ENCODE peak calls at places on chromosomes 3 and 15, in four cellular contexts. W, U, H and C are unnamed samples.

GRCh38 chr3:152448091-152448490 is 179.4 kb downstream of the MBNL1 start:
- DNase-seq in W (no peak), U (no peak), H (no peak), C (no peak)

GRCh38 chr15:28114114-28114455 is 15.0 kb upstream of the OCA2 start:
- DNase-seq in W (no peak), U (no peak), H (no peak), C (no peak)

GRCh38 chr3:55309336-55309735 is 177.8 kb downstream of the WNT5A start:
- DNase-seq in W (no peak), U (no peak), H (no peak), C (no peak)

GRCh38 chr3:48018841-48019240 is 2.6 kb upstream of the MAP4 start:
- DNase-seq in W (no peak), U (no peak), H (no peak), C (no peak)

GRCh38 chr3:170997966-170998913 is 28.3 kb downstream of the SLC2A2 start:
- DNase-seq in W (no peak), U (no peak), H (no peak), C (no peak)

GRCh38 chr3:157261000-157261399 is 101.1 kb upstream of the CCNL1 start:
- DNase-seq in W (no peak), U (no peak), H (no peak), C (no peak)

GRCh38 chr3:133464573-133464972 is 64.7 kb downstream of the BFSP2 start:
- DNase-seq in W (no peak), U (no peak), H (no peak), C (no peak)

GRCh38 chr3:16377196-16377595 is 112.2 kb downstream of the OXNAD1 start:
- DNase-seq in W (no peak), U (no peak), H (no peak), C (no peak)

GRCh38 chr3:81816473-81817260 is 55.2 kb upstream of the GBE1 start:
- DNase-seq in W (no peak), U (no peak), H (no peak), C (peak)

GRCh38 chr3:14701676-14702075 is 26.7 kb downstream of the C3orf20 start:
- DNase-seq in W (no peak), U (no peak), H (no peak), C (no peak)

GRCh38 chr15:89177633-89178306 is 43.6 kb downstream of the RLBP1 start:
- DNase-seq in W (peak), U (peak), H (peak), C (peak)

GRCh38 chr15:89801471-89802205 is 13.0 kb downstream of the ANPEP start:
- DNase-seq in W (no peak), U (no peak), H (no peak), C (no peak)

GRCh38 chr3:182947892-182948291 is 32.4 kb downstream of the DCUN1D1 start:
- DNase-seq in W (no peak), U (no peak), H (no peak), C (no peak)

GRCh38 chr3:188819939-188820338 is 351.8 kb upstream of the TPRG1 start:
- DNase-seq in W (no peak), U (no peak), H (no peak), C (no peak)

GRCh38 chr3:31077826-31078225 is 183.4 kb upstream of the GADL1 start:
- DNase-seq in W (no peak), U (no peak), H (no peak), C (no peak)

GRCh38 chr3:72299321-72299802 is 514.4 kb upstream of the PROK2 start:
- DNase-seq in W (no peak), U (no peak), H (no peak), C (no peak)

GRCh38 chr15:84151205-84151931 is 84.2 kb upstream of the GOLGA6L4 start:
- DNase-seq in W (no peak), U (no peak), H (no peak), C (no peak)

GRCh38 chr3:24829011-24829581 is 334.4 kb upstream of the THRB start:
- DNase-seq in W (peak), U (peak), H (no peak), C (peak)